ENCODE peak calls at places on chromosomes 13 and 19, in seven cellular contexts. One of them, this sample, is unnamed.

GRCh38 chr19:1131718-1132552 is 28.1 kb downstream of the GPX4 start:
- DNase-seq in heart right ventricle: peak
- DNase-seq in RWPE1: peak
- DNase-seq in GM13976: peak
- DNase-seq in neural crest cell: peak
- DNase-seq in stomach: peak
- DNase-seq in suprapubic skin: peak
- DNase-seq in this sample: peak

GRCh38 chr13:27744861-27745260 is 47.4 kb upstream of the GSX1 start:
- DNase-seq in RWPE1: no peak
- DNase-seq in stomach: no peak
- DNase-seq in neural crest cell: peak
- DNase-seq in GM13976: no peak
- DNase-seq in heart right ventricle: no peak
- DNase-seq in suprapubic skin: no peak
- DNase-seq in this sample: no peak

GRCh38 chr19:55348317-55349034 is 6.0 kb downstream of the COX6B2 start:
- DNase-seq in GM13976: no peak
- DNase-seq in heart right ventricle: no peak
- DNase-seq in neural crest cell: no peak
- DNase-seq in stomach: no peak
- DNase-seq in suprapubic skin: no peak
- DNase-seq in RWPE1: no peak
- DNase-seq in this sample: no peak

GRCh38 chr13:110382229-110382628 is 75.1 kb downstream of the COL4A2 start:
- DNase-seq in RWPE1: peak
- DNase-seq in heart right ventricle: no peak
- DNase-seq in stomach: no peak
- DNase-seq in suprapubic skin: no peak
- DNase-seq in neural crest cell: no peak
- DNase-seq in GM13976: no peak
- DNase-seq in this sample: no peak

GRCh38 chr13:38900188-38900587 is 90.4 kb downstream of the STOML3 start:
- DNase-seq in suprapubic skin: no peak
- DNase-seq in RWPE1: no peak
- DNase-seq in heart right ventricle: no peak
- DNase-seq in neural crest cell: no peak
- DNase-seq in GM13976: no peak
- DNase-seq in stomach: no peak
- DNase-seq in this sample: no peak

GRCh38 chr13:37047846-37048245 is 11.6 kb downstream of the SUPT20H start:
- DNase-seq in heart right ventricle: no peak
- DNase-seq in RWPE1: no peak
- DNase-seq in suprapubic skin: no peak
- DNase-seq in stomach: no peak
- DNase-seq in GM13976: no peak
- DNase-seq in neural crest cell: no peak
- DNase-seq in this sample: no peak

GRCh38 chr19:43525836-43526771 is 897 bp downstream of the ETHE1 start:
- DNase-seq in heart right ventricle: no peak
- DNase-seq in suprapubic skin: peak
- DNase-seq in neural crest cell: no peak
- DNase-seq in GM13976: no peak
- DNase-seq in stomach: peak
- DNase-seq in RWPE1: peak
- DNase-seq in this sample: peak

GRCh38 chr13:46211116-46211515 is 612 bp upstream of the LRRC63 start:
- DNase-seq in RWPE1: peak
- DNase-seq in stomach: no peak
- DNase-seq in neural crest cell: no peak
- DNase-seq in heart right ventricle: no peak
- DNase-seq in GM13976: peak
- DNase-seq in suprapubic skin: no peak
- DNase-seq in this sample: peak

GRCh38 chr13:35534343-35534742 is 57.9 kb upstream of the MAB21L1 start:
- DNase-seq in RWPE1: no peak
- DNase-seq in suprapubic skin: no peak
- DNase-seq in neural crest cell: no peak
- DNase-seq in heart right ventricle: no peak
- DNase-seq in GM13976: no peak
- DNase-seq in stomach: no peak
- DNase-seq in this sample: no peak

GRCh38 chr19:57406516-57407123 is 4.3 kb upstream of the ZNF17 start:
- DNase-seq in GM13976: peak
- DNase-seq in suprapubic skin: no peak
- DNase-seq in RWPE1: peak
- DNase-seq in neural crest cell: peak
- DNase-seq in stomach: peak
- DNase-seq in heart right ventricle: peak
- DNase-seq in this sample: peak

GRCh38 chr13:51912091-51912490 is 50.3 kb downstream of the CCDC70 start:
- DNase-seq in stomach: peak
- DNase-seq in heart right ventricle: no peak
- DNase-seq in neural crest cell: no peak
- DNase-seq in RWPE1: no peak
- DNase-seq in suprapubic skin: peak
- DNase-seq in GM13976: no peak
- DNase-seq in this sample: no peak

GRCh38 chr19:49453757-49454248 is 778 bp downstream of the ALDH16A1 start:
- DNase-seq in stomach: no peak
- DNase-seq in heart right ventricle: no peak
- DNase-seq in neural crest cell: no peak
- DNase-seq in GM13976: no peak
- DNase-seq in suprapubic skin: no peak
- DNase-seq in RWPE1: no peak
- DNase-seq in this sample: peak

GRCh38 chr19:5425260-5425659 is 30.0 kb upstream of the ZNRF4 start:
- DNase-seq in RWPE1: no peak
- DNase-seq in suprapubic skin: no peak
- DNase-seq in heart right ventricle: no peak
- DNase-seq in neural crest cell: no peak
- DNase-seq in stomach: no peak
- DNase-seq in GM13976: no peak
- DNase-seq in this sample: no peak

GRCh38 chr13:93689333-93689732 is 462.7 kb downstream of the GPC6 start:
- DNase-seq in heart right ventricle: no peak
- DNase-seq in suprapubic skin: no peak
- DNase-seq in GM13976: no peak
- DNase-seq in RWPE1: no peak
- DNase-seq in neural crest cell: no peak
- DNase-seq in stomach: no peak
- DNase-seq in this sample: no peak

GRCh38 chr13:105665284-105665683 is 870.2 kb downstream of the EFNB2 start:
- DNase-seq in GM13976: no peak
- DNase-seq in stomach: no peak
- DNase-seq in RWPE1: peak
- DNase-seq in neural crest cell: no peak
- DNase-seq in suprapubic skin: no peak
- DNase-seq in heart right ventricle: no peak
- DNase-seq in this sample: no peak

GRCh38 chr13:98626298-98626940 is 49.5 kb upstream of the STK24 start:
- DNase-seq in GM13976: no peak
- DNase-seq in RWPE1: no peak
- DNase-seq in heart right ventricle: no peak
- DNase-seq in stomach: no peak
- DNase-seq in neural crest cell: no peak
- DNase-seq in suprapubic skin: no peak
- DNase-seq in this sample: no peak

GRCh38 chr13:82654851-82655517 is 1227.3 kb downstream of the SLITRK1 start:
- DNase-seq in GM13976: no peak
- DNase-seq in neural crest cell: no peak
- DNase-seq in suprapubic skin: peak
- DNase-seq in RWPE1: peak
- DNase-seq in stomach: no peak
- DNase-seq in heart right ventricle: peak
- DNase-seq in this sample: no peak

GRCh38 chr13:99178636-99179035 is 22.0 kb upstream of the UBAC2 start:
- DNase-seq in RWPE1: no peak
- DNase-seq in neural crest cell: no peak
- DNase-seq in heart right ventricle: no peak
- DNase-seq in suprapubic skin: no peak
- DNase-seq in GM13976: no peak
- DNase-seq in stomach: no peak
- DNase-seq in this sample: peak

GRCh38 chr19:19062454-19063182 is 1.2 kb upstream of the SLC25A42 start:
- DNase-seq in neural crest cell: no peak
- DNase-seq in GM13976: no peak
- DNase-seq in stomach: no peak
- DNase-seq in heart right ventricle: no peak
- DNase-seq in RWPE1: peak
- DNase-seq in suprapubic skin: no peak
- DNase-seq in this sample: no peak

GRCh38 chr19:20315543-20315942 is 148.5 kb downstream of the ZNF486 start:
- DNase-seq in stomach: no peak
- DNase-seq in heart right ventricle: no peak
- DNase-seq in RWPE1: no peak
- DNase-seq in suprapubic skin: no peak
- DNase-seq in neural crest cell: no peak
- DNase-seq in GM13976: no peak
- DNase-seq in this sample: no peak

GRCh38 chr19:52670046-52670445 is 31.9 kb upstream of the ZNF83 start:
- DNase-seq in suprapubic skin: no peak
- DNase-seq in GM13976: no peak
- DNase-seq in neural crest cell: no peak
- DNase-seq in stomach: no peak
- DNase-seq in RWPE1: peak
- DNase-seq in heart right ventricle: no peak
- DNase-seq in this sample: no peak

GRCh38 chr19:10979950-10980349 is 19.1 kb downstream of the SMARCA4 start:
- DNase-seq in stomach: no peak
- DNase-seq in suprapubic skin: no peak
- DNase-seq in RWPE1: no peak
- DNase-seq in heart right ventricle: no peak
- DNase-seq in neural crest cell: no peak
- DNase-seq in GM13976: no peak
- DNase-seq in this sample: peak

GRCh38 chr13:90510319-90510718 is 837.2 kb upstream of the MIR17HG start:
- DNase-seq in suprapubic skin: no peak
- DNase-seq in heart right ventricle: no peak
- DNase-seq in RWPE1: no peak
- DNase-seq in neural crest cell: no peak
- DNase-seq in stomach: no peak
- DNase-seq in GM13976: no peak
- DNase-seq in this sample: no peak

GRCh38 chr19:23972161-23972560 is 57.5 kb downstream of the ZNF726 start:
- DNase-seq in RWPE1: no peak
- DNase-seq in heart right ventricle: no peak
- DNase-seq in suprapubic skin: no peak
- DNase-seq in stomach: no peak
- DNase-seq in GM13976: no peak
- DNase-seq in neural crest cell: no peak
- DNase-seq in this sample: no peak

GRCh38 chr19:7748756-7749155 is 1.4 kb upstream of the CD209 start:
- DNase-seq in suprapubic skin: no peak
- DNase-seq in GM13976: no peak
- DNase-seq in neural crest cell: no peak
- DNase-seq in RWPE1: peak
- DNase-seq in heart right ventricle: no peak
- DNase-seq in stomach: no peak
- DNase-seq in this sample: peak
- TF ChIP-seq CTCF in suprapubic skin: no peak
- TF ChIP-seq CTCF in GM13976: no peak
- TF ChIP-seq CTCF in neural crest cell: no peak
- TF ChIP-seq CTCF in RWPE1: no peak
- TF ChIP-seq CTCF in heart right ventricle: no peak
- TF ChIP-seq CTCF in stomach: no peak
- TF ChIP-seq CTCF in this sample: peak

DNA sequence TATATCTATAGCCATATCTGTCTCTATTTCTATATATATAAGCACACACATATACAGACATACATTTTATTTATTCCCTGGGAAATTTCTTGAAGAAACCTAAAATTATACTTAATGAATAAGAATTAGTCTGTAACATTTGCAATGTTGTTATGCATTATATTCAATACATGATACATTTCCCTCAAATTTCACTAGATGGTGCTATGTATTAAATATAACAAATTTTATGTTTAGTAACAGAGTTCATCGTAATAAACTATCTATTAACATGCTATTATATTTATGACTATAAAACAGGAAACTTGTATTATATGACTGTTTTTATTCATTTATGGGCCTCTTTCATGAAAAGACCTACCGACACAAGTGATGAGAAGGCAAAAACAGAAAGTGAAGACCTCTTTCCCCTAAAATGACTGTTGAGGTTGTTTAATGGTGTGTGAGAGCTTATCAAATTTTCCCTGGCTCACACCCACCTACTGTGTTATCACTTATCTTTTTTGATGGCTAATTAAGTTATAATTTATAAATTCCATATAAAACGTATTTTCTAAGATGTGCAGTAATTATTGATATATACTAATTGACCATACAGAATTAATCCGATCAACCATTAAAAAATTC is 881.9 kb downstream of the SLITRK6 start:
- DNase-seq in neural crest cell: no peak
- DNase-seq in suprapubic skin: no peak
- DNase-seq in GM13976: peak
- DNase-seq in stomach: no peak
- DNase-seq in heart right ventricle: no peak
- DNase-seq in RWPE1: peak
- DNase-seq in this sample: no peak
- TF ChIP-seq CTCF in neural crest cell: peak
- TF ChIP-seq CTCF in suprapubic skin: peak
- TF ChIP-seq CTCF in GM13976: no peak
- TF ChIP-seq CTCF in stomach: no peak
- TF ChIP-seq CTCF in heart right ventricle: no peak
- TF ChIP-seq CTCF in RWPE1: peak
- TF ChIP-seq CTCF in this sample: no peak

DNA sequence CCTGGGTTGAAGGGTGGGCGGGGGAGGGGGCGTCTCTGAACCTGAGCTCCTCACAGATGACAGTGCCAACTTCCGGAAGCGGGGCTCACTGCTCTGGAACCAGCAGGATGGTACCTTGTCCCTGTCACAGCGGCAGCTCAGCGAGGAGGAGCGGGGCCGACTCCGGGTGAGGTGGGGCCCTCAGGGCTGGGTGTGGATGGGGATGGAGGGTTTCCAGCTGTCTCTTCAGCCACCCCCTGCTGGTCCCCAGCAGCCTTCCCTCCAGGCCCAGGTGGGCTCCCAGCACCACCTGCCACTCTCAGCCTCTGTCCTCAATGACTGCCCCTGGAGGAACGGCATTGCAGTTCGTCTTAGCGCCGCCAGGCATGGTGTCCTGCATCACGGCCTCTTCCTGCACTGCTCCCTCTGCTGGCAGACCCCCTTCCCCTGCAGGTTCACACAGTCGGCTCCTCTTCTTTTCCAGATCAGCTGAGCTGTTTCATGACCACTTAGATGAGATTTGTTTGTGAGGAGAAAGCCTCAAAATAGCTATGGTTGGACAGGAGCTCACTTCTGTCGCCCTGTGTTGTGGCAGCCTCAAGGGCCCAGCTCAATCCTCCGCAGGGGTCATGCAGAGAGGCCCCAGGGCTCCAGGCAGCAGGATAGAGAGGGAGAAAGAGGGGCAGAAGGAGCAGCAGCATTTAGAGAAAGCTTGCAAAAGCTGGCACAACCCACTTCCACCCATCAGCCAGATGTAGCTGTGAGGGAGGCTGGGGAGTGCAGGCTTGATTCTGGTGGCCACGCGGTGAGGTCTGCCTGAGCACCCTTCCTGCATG is 2.5 kb upstream of the GARIN5A start:
- DNase-seq in heart right ventricle: no peak
- DNase-seq in stomach: no peak
- DNase-seq in neural crest cell: no peak
- DNase-seq in GM13976: no peak
- DNase-seq in RWPE1: peak
- DNase-seq in suprapubic skin: no peak
- DNase-seq in this sample: peak
- TF ChIP-seq CTCF in heart right ventricle: no peak
- TF ChIP-seq CTCF in stomach: no peak
- TF ChIP-seq CTCF in neural crest cell: peak
- TF ChIP-seq CTCF in GM13976: no peak
- TF ChIP-seq CTCF in RWPE1: peak
- TF ChIP-seq CTCF in suprapubic skin: no peak
- TF ChIP-seq CTCF in this sample: peak

GRCh38 chr19:38606131-38606530 is 11.6 kb downstream of the MAP4K1 start:
- DNase-seq in heart right ventricle: no peak
- DNase-seq in neural crest cell: no peak
- DNase-seq in RWPE1: no peak
- DNase-seq in GM13976: no peak
- DNase-seq in stomach: no peak
- DNase-seq in suprapubic skin: no peak
- DNase-seq in this sample: no peak
- TF ChIP-seq CTCF in heart right ventricle: no peak
- TF ChIP-seq CTCF in neural crest cell: no peak
- TF ChIP-seq CTCF in RWPE1: no peak
- TF ChIP-seq CTCF in GM13976: no peak
- TF ChIP-seq CTCF in stomach: no peak
- TF ChIP-seq CTCF in suprapubic skin: no peak
- TF ChIP-seq CTCF in this sample: no peak